ENCODE peak calls at places on chromosomes 7 and 10, in five cellular contexts. One of them, this sample, is unnamed.

GRCh38 chr10:100728928-100729876 is 16.2 kb upstream of the PAX2 start:
- DNase-seq in breast epithelium: no peak
- DNase-seq in kidney: peak; percentile 89
- DNase-seq in activated CD4-positive, alpha-beta T cell treated with anti-CD3 and anti-CD28 coated beads, Interleukin-2, amount 50 U/mL, for 1 hour: no peak
- DNase-seq in GM10248: no peak
- DNase-seq in this sample: peak; percentile 55

GRCh38 chr7:85030893-85031292 is 156.0 kb downstream of the SEMA3D start:
- DNase-seq in breast epithelium: no peak
- DNase-seq in kidney: no peak
- DNase-seq in activated CD4-positive, alpha-beta T cell treated with anti-CD3 and anti-CD28 coated beads, Interleukin-2, amount 50 U/mL, for 1 hour: no peak
- DNase-seq in GM10248: no peak
- DNase-seq in this sample: peak; percentile 40

GRCh38 chr7:79668292-79668691 is 214.8 kb upstream of the MAGI2 start:
- DNase-seq in breast epithelium: no peak
- DNase-seq in kidney: no peak
- DNase-seq in activated CD4-positive, alpha-beta T cell treated with anti-CD3 and anti-CD28 coated beads, Interleukin-2, amount 50 U/mL, for 1 hour: no peak
- DNase-seq in GM10248: no peak
- DNase-seq in this sample: no peak

GRCh38 chr7:45646996-45647411 is 72.8 kb downstream of the ADCY1 start:
- DNase-seq in breast epithelium: no peak
- DNase-seq in kidney: no peak
- DNase-seq in activated CD4-positive, alpha-beta T cell treated with anti-CD3 and anti-CD28 coated beads, Interleukin-2, amount 50 U/mL, for 1 hour: no peak
- DNase-seq in GM10248: no peak
- DNase-seq in this sample: no peak

GRCh38 chr10:72952901-72953223 is 1.7 kb downstream of the PLA2G12B start:
- DNase-seq in breast epithelium: no peak
- DNase-seq in kidney: no peak
- DNase-seq in activated CD4-positive, alpha-beta T cell treated with anti-CD3 and anti-CD28 coated beads, Interleukin-2, amount 50 U/mL, for 1 hour: no peak
- DNase-seq in GM10248: no peak
- DNase-seq in this sample: no peak

GRCh38 chr10:130283234-130283574 is 147.0 kb downstream of the GLRX3 start:
- DNase-seq in breast epithelium: no peak
- DNase-seq in kidney: no peak
- DNase-seq in activated CD4-positive, alpha-beta T cell treated with anti-CD3 and anti-CD28 coated beads, Interleukin-2, amount 50 U/mL, for 1 hour: no peak
- DNase-seq in GM10248: no peak
- DNase-seq in this sample: no peak

GRCh38 chr10:91709394-91709798 is 76.5 kb upstream of the PPP1R3C start:
- DNase-seq in breast epithelium: no peak
- DNase-seq in kidney: no peak
- DNase-seq in activated CD4-positive, alpha-beta T cell treated with anti-CD3 and anti-CD28 coated beads, Interleukin-2, amount 50 U/mL, for 1 hour: no peak
- DNase-seq in GM10248: no peak
- DNase-seq in this sample: no peak

GRCh38 chr7:2639994-2640830 is 8.4 kb downstream of the TTYH3 start:
- DNase-seq in breast epithelium: peak; percentile 50
- DNase-seq in kidney: peak; percentile 95
- DNase-seq in activated CD4-positive, alpha-beta T cell treated with anti-CD3 and anti-CD28 coated beads, Interleukin-2, amount 50 U/mL, for 1 hour: no peak
- DNase-seq in GM10248: no peak
- DNase-seq in this sample: peak; percentile 60

GRCh38 chr10:14837003-14837755 is 658 bp downstream of the CDNF start:
- DNase-seq in breast epithelium: no peak
- DNase-seq in kidney: no peak
- DNase-seq in activated CD4-positive, alpha-beta T cell treated with anti-CD3 and anti-CD28 coated beads, Interleukin-2, amount 50 U/mL, for 1 hour: no peak
- DNase-seq in GM10248: no peak
- DNase-seq in this sample: no peak

GRCh38 chr7:106767073-106767472 is 98.0 kb upstream of the PIK3CG start:
- DNase-seq in breast epithelium: no peak
- DNase-seq in kidney: no peak
- DNase-seq in activated CD4-positive, alpha-beta T cell treated with anti-CD3 and anti-CD28 coated beads, Interleukin-2, amount 50 U/mL, for 1 hour: no peak
- DNase-seq in GM10248: no peak
- DNase-seq in this sample: no peak

GRCh38 chr10:119312241-119312640 is 104.9 kb downstream of the GRK5 start:
- DNase-seq in breast epithelium: no peak
- DNase-seq in kidney: no peak
- DNase-seq in activated CD4-positive, alpha-beta T cell treated with anti-CD3 and anti-CD28 coated beads, Interleukin-2, amount 50 U/mL, for 1 hour: no peak
- DNase-seq in GM10248: no peak
- DNase-seq in this sample: no peak

GRCh38 chr10:93993782-93994668 is at the start of gene PLCE1:
- DNase-seq in breast epithelium: no peak
- DNase-seq in kidney: peak; percentile 75
- DNase-seq in activated CD4-positive, alpha-beta T cell treated with anti-CD3 and anti-CD28 coated beads, Interleukin-2, amount 50 U/mL, for 1 hour: no peak
- DNase-seq in GM10248: peak; percentile 60
- DNase-seq in this sample: peak; percentile 3

GRCh38 chr7:141012044-141012685 is 2.6 kb downstream of the MRPS33 start:
- DNase-seq in breast epithelium: peak; percentile 43
- DNase-seq in kidney: no peak
- DNase-seq in activated CD4-positive, alpha-beta T cell treated with anti-CD3 and anti-CD28 coated beads, Interleukin-2, amount 50 U/mL, for 1 hour: peak; percentile 74
- DNase-seq in GM10248: peak; percentile 37
- DNase-seq in this sample: peak; percentile 82

GRCh38 chr7:99002146-99002826 is 124.0 kb downstream of the TRRAP start:
- DNase-seq in breast epithelium: peak; percentile 14
- DNase-seq in kidney: no peak
- DNase-seq in activated CD4-positive, alpha-beta T cell treated with anti-CD3 and anti-CD28 coated beads, Interleukin-2, amount 50 U/mL, for 1 hour: no peak
- DNase-seq in GM10248: no peak
- DNase-seq in this sample: no peak

GRCh38 chr10:125029584-125030242 is 87.8 kb downstream of the ZRANB1 start:
- DNase-seq in breast epithelium: no peak
- DNase-seq in kidney: no peak
- DNase-seq in activated CD4-positive, alpha-beta T cell treated with anti-CD3 and anti-CD28 coated beads, Interleukin-2, amount 50 U/mL, for 1 hour: no peak
- DNase-seq in GM10248: no peak
- DNase-seq in this sample: no peak

GRCh38 chr7:120138497-120138896 is 134.5 kb upstream of the KCND2 start:
- DNase-seq in breast epithelium: no peak
- DNase-seq in kidney: no peak
- DNase-seq in activated CD4-positive, alpha-beta T cell treated with anti-CD3 and anti-CD28 coated beads, Interleukin-2, amount 50 U/mL, for 1 hour: no peak
- DNase-seq in GM10248: no peak
- DNase-seq in this sample: no peak

This sample was measured in RPMI8226.